ENCODE peak calls at places on chromosomes 2 and 18, in six cellular contexts. E is tibial nerve, K is HCT116, Y is body of pancreas, L is stomach, M is endothelial cell of umbilical vein. U is an unnamed sample.
A peak's percentile ranks its signal among the peaks of the same experiment; 100 is the strongest.

GRCh38 chr2:10255189-10256030 is 47.3 kb upstream of the HPCAL1 start:
- DNase-seq in E (no peak), K (no peak), Y (no peak), L (no peak), M (no peak), U (no peak)

GRCh38 chr2:29066989-29067605 is 7.2 kb downstream of the PCARE start:
- DNase-seq in E (no peak), K (no peak), Y (peak; percentile 73), L (no peak), M (no peak), U (peak; percentile 95)

GRCh38 chr2:173720310-173720709 is 244.9 kb downstream of the SP3 start:
- DNase-seq in E (no peak), K (no peak), Y (no peak), L (no peak), M (no peak), U (no peak)

GRCh38 chr2:164882276-164882675 is 40.7 kb upstream of the COBLL1 start:
- DNase-seq in E (no peak), K (no peak), Y (no peak), L (no peak), M (no peak), U (no peak)

GRCh38 chr2:236745420-236746210 is 176.0 kb downstream of the ACKR3 start:
- DNase-seq in E (no peak), K (no peak), Y (peak; percentile 26), L (no peak), M (no peak), U (no peak)

GRCh38 chr18:10197097-10197496 is 257.3 kb upstream of the APCDD1 start:
- DNase-seq in E (no peak), K (no peak), Y (peak; percentile 16), L (no peak), M (no peak), U (no peak)

GRCh38 chr2:170530284-170530745 is 184.8 kb upstream of the SP5 start:
- DNase-seq in E (peak; percentile 81), K (no peak), Y (peak; percentile 68), L (peak; percentile 93), M (peak; percentile 75), U (no peak)

GRCh38 chr2:23524261-23524706 is 139.3 kb downstream of the KLHL29 start:
- DNase-seq in E (no peak), K (peak; percentile 19), Y (peak; percentile 27), L (no peak), M (peak; percentile 37), U (no peak)

GRCh38 chr2:128271891-128272585 is 46.6 kb downstream of the HS6ST1 start:
- DNase-seq in E (peak; percentile 6), K (no peak), Y (no peak), L (no peak), M (no peak), U (no peak)
- TF ChIP-seq POLR2A in E (no peak), K (no peak), Y (no peak), L (no peak), M (no peak), U (no peak)

GRCh38 chr18:79400591-79401381 is 5.1 kb downstream of the NFATC1 start:
- DNase-seq in E (no peak), K (no peak), Y (no peak), L (no peak), M (peak; percentile 33), U (no peak)
- H3K27ac ChIP-seq in E (peak overlapping the region; percentile 98), K (peak overlapping the region; percentile 63), Y (peak overlapping the region; percentile 73), L (peak overlapping the region; percentile 82), M (peak overlapping the region; percentile 36), U (peak overlapping the region; percentile 93)

GRCh38 chr18:61591200-61591719 is 258.0 kb downstream of the CDH20 start:
- DNase-seq in E (no peak), K (no peak), Y (no peak), L (no peak), M (no peak), U (no peak)

GRCh38 chr18:61597321-61597720 is 264.1 kb downstream of the CDH20 start:
- DNase-seq in E (no peak), K (no peak), Y (no peak), L (no peak), M (no peak), U (no peak)

GRCh38 chr18:61595615-61596014 is 262.4 kb downstream of the CDH20 start:
- DNase-seq in E (no peak), K (no peak), Y (no peak), L (no peak), M (peak; percentile 55), U (no peak)

GRCh38 chr18:61600422-61600821 is 267.2 kb downstream of the CDH20 start:
- DNase-seq in E (no peak), K (no peak), Y (no peak), L (no peak), M (no peak), U (no peak)

GRCh38 chr18:61596296-61596695 is 263.1 kb downstream of the CDH20 start:
- DNase-seq in E (no peak), K (no peak), Y (no peak), L (no peak), M (no peak), U (no peak)
- H3K27me3 ChIP-seq in E (no peaks in the 10 kb centered on the region), K (no peaks in the 10 kb centered on the region), Y (no peaks in the 10 kb centered on the region), L (no peaks in the 10 kb centered on the region), M (no peaks in the 10 kb centered on the region), U (no peaks in the 10 kb centered on the region)

DNA sequence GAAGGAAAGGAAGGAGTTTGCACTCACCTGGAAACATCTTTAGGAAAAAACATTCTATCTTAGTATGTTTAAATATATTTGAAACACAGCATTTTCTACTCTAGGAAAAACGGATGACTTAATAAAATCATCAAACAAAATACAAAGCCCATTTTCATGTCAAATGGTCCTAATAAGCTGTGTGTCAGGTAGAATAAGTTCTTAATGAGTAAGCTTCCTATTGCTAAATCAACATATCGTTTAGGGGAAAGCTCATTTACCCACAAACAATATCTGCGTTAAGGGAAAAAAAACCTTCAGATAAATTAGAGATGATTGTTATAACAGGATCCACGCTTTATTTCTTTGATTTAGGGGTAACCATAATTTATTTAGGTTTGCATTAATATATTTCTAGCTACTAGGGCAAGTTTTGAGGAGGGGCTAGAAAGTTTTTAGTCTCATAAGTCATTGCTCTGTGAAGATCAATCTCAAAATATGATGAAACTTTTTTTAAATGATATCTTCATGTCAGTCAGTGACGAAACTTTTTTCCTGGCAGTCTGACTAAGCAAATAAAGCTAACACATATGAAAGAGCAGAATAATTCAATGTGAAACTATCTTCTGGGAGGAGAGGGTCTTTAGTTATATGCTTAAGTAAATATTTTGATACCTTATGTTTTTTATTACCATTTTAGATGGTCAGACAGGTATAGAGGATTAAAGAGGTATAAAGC is 147.1 kb downstream of the WDSUB1 start:
- DNase-seq in E (no peak), K (no peak), Y (no peak), L (no peak), M (no peak), U (no peak)
- TF ChIP-seq POLR2A in E (no peak), K (no peak), Y (no peak), L (no peak), M (no peak), U (no peak)

U was measured in vagina.